ENCODE peak calls at places on chromosomes 5 and 9, in six cellular contexts. V is CD8-positive, alpha-beta T cell; C is neural progenitor cell; X is PC-3; D is SK-N-SH; P is suprapubic skin. Y is an unnamed sample. For H3K4me1, the result is how much of the 10 kb centered on the place peaks cover.

GRCh38 chr9:109401169-109401989 is 80.5 kb upstream of the EPB41L4B start:
- DNase-seq in C (peak), X (peak), P (no peak), V (no peak), D (peak), Y (no peak)

GRCh38 chr5:172481011-172481410 is 26.7 kb upstream of the SH3PXD2B start:
- DNase-seq in V (no peak), D (no peak), P (no peak), X (no peak), C (no peak), Y (no peak)

GRCh38 chr9:109083813-109084405 is 35.8 kb downstream of the TMEM245 start:
- DNase-seq in D (no peak), X (no peak), C (no peak), V (no peak), P (no peak), Y (no peak)

GRCh38 chr9:91036356-91036755 is 234.7 kb downstream of the SYK start:
- DNase-seq in X (no peak), V (no peak), C (no peak), P (peak), D (no peak), Y (no peak)

GRCh38 chr9:93587651-93588347 is 11.4 kb downstream of the PHF2 start:
- DNase-seq in C (peak), X (no peak), D (peak), P (peak), V (no peak), Y (peak)

GRCh38 chr5:91383956-91384300 is 811 bp upstream of the ARRDC3 start:
- DNase-seq in P (no peak), X (no peak), C (peak), V (no peak), D (no peak), Y (no peak)

GRCh38 chr5:73637565-73637964 is 11.6 kb downstream of the ARHGEF28 start:
- DNase-seq in D (no peak), V (no peak), C (no peak), X (no peak), P (no peak), Y (no peak)

GRCh38 chr5:98638701-98639100 is 134.8 kb upstream of the RGMB start:
- DNase-seq in V (no peak), P (no peak), C (no peak), D (no peak), X (peak), Y (no peak)

GRCh38 chr9:116992870-116993269 is 305.8 kb downstream of the TRIM32 start:
- DNase-seq in C (no peak), X (no peak), P (no peak), V (no peak), D (no peak), Y (no peak)

GRCh38 chr9:115207003-115207837 is 89.3 kb upstream of the TNC start:
- DNase-seq in D (no peak), X (peak), P (no peak), C (no peak), V (no peak), Y (peak)

GRCh38 chr9:127361561-127361960 is 35.4 kb upstream of the SLC2A8 start:
- DNase-seq in P (no peak), D (no peak), C (no peak), X (no peak), V (no peak), Y (no peak)

GRCh38 chr9:78013924-78014323 is 17.7 kb downstream of the GNAQ start:
- DNase-seq in C (no peak), V (no peak), D (no peak), X (no peak), P (no peak), Y (no peak)

GRCh38 chr9:16074962-16075361 is 522.1 kb downstream of the CCDC171 start:
- DNase-seq in D (no peak), V (no peak), X (peak), P (no peak), C (no peak), Y (no peak)

GRCh38 chr5:41707853-41708603 is 162.2 kb downstream of the OXCT1 start:
- DNase-seq in P (no peak), X (peak), C (peak), V (no peak), D (peak), Y (no peak)

GRCh38 chr9:109315889-109316640 is 4.8 kb downstream of the EPB41L4B start:
- DNase-seq in V (no peak), X (peak), D (no peak), C (peak), P (peak), Y (peak)

GRCh38 chr9:90854637-90855036 is 53.0 kb downstream of the SYK start:
- DNase-seq in D (no peak), V (no peak), C (no peak), P (no peak), X (peak), Y (no peak)

GRCh38 chr5:72126796-72127195 is 19.5 kb downstream of the MAP1B start:
- DNase-seq in P (no peak), V (no peak), X (no peak), C (no peak), D (peak), Y (no peak)

GRCh38 chr5:68431181-68431580 is 215.6 kb downstream of the PIK3R1 start:
- DNase-seq in D (no peak), V (no peak), X (no peak), P (no peak), C (no peak), Y (no peak)

GRCh38 chr9:98998441-98999151 is 54.9 kb downstream of the COL15A1 start:
- DNase-seq in P (peak), X (peak), D (peak), V (peak), C (peak), Y (peak)

GRCh38 chr5:75727931-75728330 is 10.7 kb upstream of the POC5 start:
- DNase-seq in P (no peak), D (no peak), V (no peak), C (no peak), X (no peak), Y (no peak)

GRCh38 chr9:89077519-89077918 is 86.3 kb downstream of the S1PR3 start:
- DNase-seq in P (no peak), C (no peak), V (no peak), D (no peak), X (no peak), Y (no peak)

GRCh38 chr9:37999501-38000189 is 69.4 kb downstream of the SHB start:
- DNase-seq in V (no peak), X (peak), C (peak), P (no peak), D (no peak), Y (peak)

GRCh38 chr9:83520292-83520691 is 17.9 kb downstream of the FRMD3 start:
- DNase-seq in X (peak), C (no peak), P (no peak), D (no peak), V (no peak), Y (no peak)

GRCh38 chr5:74017786-74018211 is 391.8 kb downstream of the ARHGEF28 start:
- DNase-seq in V (no peak), P (no peak), D (no peak), X (peak), C (no peak), Y (no peak)

GRCh38 chr5:144150996-144151395 is 19.5 kb downstream of the YIPF5 start:
- DNase-seq in C (no peak), D (no peak), V (no peak), X (peak), P (no peak), Y (no peak)

GRCh38 chr9:76654575-76654974 is 109.7 kb upstream of the PCA3 start:
- DNase-seq in V (no peak), D (no peak), X (peak), P (no peak), C (no peak), Y (no peak)

GRCh38 chr9:9412241-9412640 is 1200.6 kb downstream of the PTPRD start:
- DNase-seq in C (no peak), V (no peak), D (no peak), X (no peak), P (no peak), Y (no peak)

GRCh38 chr5:43036409-43036808 is 3.7 kb downstream of the ANXA2R start:
- DNase-seq in V (no peak), C (no peak), P (no peak), X (no peak), D (no peak), Y (no peak)

GRCh38 chr9:98994226-98995058 is 50.7 kb downstream of the COL15A1 start:
- DNase-seq in C (no peak), V (no peak), D (no peak), X (no peak), P (no peak), Y (no peak)

GRCh38 chr5:2391021-2391420 is 360.5 kb downstream of the IRX2 start:
- DNase-seq in D (no peak), X (no peak), P (no peak), C (no peak), V (no peak), Y (no peak)

GRCh38 chr5:2391566-2391965 is 359.9 kb downstream of the IRX2 start:
- DNase-seq in D (no peak), C (no peak), X (no peak), V (no peak), P (no peak), Y (no peak)

GRCh38 chr5:2383678-2384025 is 367.8 kb downstream of the IRX2 start:
- DNase-seq in C (no peak), X (no peak), P (no peak), D (no peak), V (no peak), Y (no peak)

GRCh38 chr5:2387224-2388004 is 364.1 kb downstream of the IRX2 start:
- DNase-seq in D (no peak), P (no peak), X (no peak), C (no peak), V (no peak), Y (no peak)

DNA sequence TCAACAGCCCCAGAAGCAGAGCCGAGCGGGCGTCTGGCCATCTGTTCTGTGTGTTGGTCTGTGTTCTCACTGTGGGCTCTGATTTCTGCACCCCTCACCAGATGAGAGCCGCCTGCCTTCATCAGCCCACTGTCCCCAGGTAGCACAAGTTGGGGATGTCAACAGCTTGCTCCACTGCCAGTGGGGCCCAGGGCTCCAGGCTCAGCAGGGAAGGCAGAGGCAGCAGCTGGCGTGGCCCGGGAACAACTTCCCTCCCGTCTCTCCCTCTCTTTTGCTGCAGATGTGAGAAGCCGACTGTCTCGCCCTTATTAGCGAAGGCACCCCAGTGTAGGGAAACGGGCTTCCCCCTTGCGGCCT is 363.5 kb downstream of the IRX2 start:
- DNase-seq in P (no peak), V (no peak), D (no peak), C (no peak), X (no peak), Y (no peak)
- H3K4me3 ChIP-seq in P (peak), V (no peak), D (no peak), C (no peak), X (no peak), Y (no peak)

GRCh38 chr5:176410486-176411180 is 5.7 kb downstream of the CLTB start:
- DNase-seq in D (no peak), V (no peak), C (no peak), P (no peak), X (peak), Y (no peak)

GRCh38 chr5:176407456-176408244 is 8.7 kb downstream of the CLTB start:
- DNase-seq in D (peak), P (no peak), V (no peak), C (no peak), X (no peak), Y (no peak)

GRCh38 chr5:176409765-176410164 is 6.6 kb downstream of the CLTB start:
- DNase-seq in P (no peak), V (no peak), X (no peak), C (no peak), D (no peak), Y (no peak)

GRCh38 chr5:176406436-176407052 is 9.8 kb downstream of the CLTB start:
- DNase-seq in X (peak), D (peak), V (no peak), C (no peak), P (no peak), Y (no peak)

GRCh38 chr5:176408590-176408989 is 7.7 kb downstream of the CLTB start:
- DNase-seq in X (no peak), C (no peak), D (no peak), P (no peak), V (no peak), Y (no peak)
- H3K4me1 ChIP-seq in X (half or more), C (under half), D (under half), P (half or more), V (under half), Y (under half)

GRCh38 chr9:81420024-81420423 is 269.3 kb downstream of the TLE1 start:
- DNase-seq in P (no peak), C (no peak), X (no peak), D (no peak), V (no peak), Y (no peak)

GRCh38 chr9:81423589-81424326 is 265.6 kb downstream of the TLE1 start:
- DNase-seq in V (no peak), X (no peak), D (no peak), P (no peak), C (no peak), Y (no peak)

GRCh38 chr9:81427870-81428269 is 261.5 kb downstream of the TLE1 start:
- DNase-seq in C (no peak), P (no peak), X (no peak), V (no peak), D (no peak), Y (no peak)

DNA sequence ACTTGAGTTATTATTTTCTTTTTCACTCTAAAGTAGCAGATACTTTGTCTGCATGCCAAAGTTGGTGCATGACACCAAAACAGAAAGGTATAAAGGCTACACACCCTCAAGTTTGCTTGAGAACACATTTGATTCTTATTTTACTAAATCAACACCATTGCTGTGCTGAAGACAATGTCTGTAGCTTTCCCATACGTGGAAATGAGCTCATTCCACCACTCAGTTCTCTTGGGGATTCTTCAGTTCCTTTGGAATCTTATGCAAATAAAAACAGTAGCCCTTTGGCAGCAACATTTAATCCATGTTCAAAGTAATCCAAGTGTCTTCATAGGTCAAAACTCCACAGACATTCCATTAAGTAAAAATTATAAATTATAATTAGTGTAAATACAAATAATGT is 264.9 kb downstream of the TLE1 start:
- DNase-seq in V (no peak), D (no peak), C (no peak), P (no peak), X (no peak), Y (no peak)
- H3K27ac ChIP-seq in V (no peak), D (no peak), C (no peak), P (no peak), X (no peak), Y (no peak)

GRCh38 chr5:88661870-88662207 is 221.1 kb downstream of the MEF2C start:
- DNase-seq in D (no peak), V (no peak), P (no peak), C (no peak), X (no peak), Y (no peak)
- H3K4me3 ChIP-seq in D (no peak), V (no peak), P (no peak), C (peak), X (peak), Y (no peak)

GRCh38 chr5:145978171-145978570 is 41.8 kb downstream of the SH3RF2 start:
- DNase-seq in X (no peak), V (no peak), C (no peak), P (no peak), D (no peak), Y (no peak)

GRCh38 chr5:145976431-145977155 is 40.2 kb downstream of the SH3RF2 start:
- DNase-seq in X (peak), D (no peak), V (no peak), P (no peak), C (no peak), Y (no peak)

GRCh38 chr5:145975361-145976066 is 39.1 kb downstream of the SH3RF2 start:
- DNase-seq in V (no peak), X (peak), C (no peak), P (no peak), D (peak), Y (peak)

GRCh38 chr5:145971701-145972100 is 35.3 kb downstream of the SH3RF2 start:
- DNase-seq in C (no peak), D (no peak), X (no peak), P (no peak), V (no peak), Y (no peak)

GRCh38 chr5:145975001-145975360 is 38.6 kb downstream of the SH3RF2 start:
- DNase-seq in C (no peak), X (no peak), V (no peak), D (no peak), P (no peak), Y (peak)
- H3K4me1 ChIP-seq in C (under half), X (under half), V (under half), D (under half), P (under half), Y (under half)

DNA sequence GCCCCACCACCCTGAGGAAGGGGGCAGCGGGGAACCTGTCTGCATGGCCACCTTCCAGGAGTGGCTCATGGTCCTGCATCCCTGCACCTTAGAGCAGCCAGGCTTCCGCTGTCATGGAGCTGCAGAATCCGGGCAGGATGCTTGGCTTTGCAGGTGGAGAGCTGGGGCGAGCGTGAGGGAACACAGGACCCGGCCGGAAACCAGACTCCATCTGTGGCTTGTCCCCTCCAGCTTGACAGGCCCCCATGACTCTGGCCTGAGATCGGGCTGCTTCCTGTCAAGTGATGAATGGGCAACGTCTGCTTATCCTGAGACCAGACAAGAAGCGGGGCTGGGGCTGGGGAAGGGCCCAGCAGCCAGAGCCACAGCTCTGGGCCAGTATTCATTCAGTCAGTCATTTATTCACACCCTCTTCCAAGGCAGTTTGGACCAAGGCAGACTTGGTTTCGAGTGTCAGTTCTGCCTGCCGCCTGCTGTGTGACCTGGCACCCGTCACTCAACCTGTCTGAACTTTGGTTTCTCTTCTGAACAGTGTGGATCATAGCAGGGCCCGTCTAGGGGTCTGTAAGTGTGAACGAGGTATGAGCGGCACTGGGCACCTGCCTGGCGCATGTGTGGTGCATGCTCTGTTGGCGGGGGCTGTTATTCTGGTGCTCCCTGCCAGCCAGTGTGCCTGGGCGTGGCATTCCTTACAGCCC is 37.5 kb downstream of the NEK6 start:
- DNase-seq in C (no peak), P (no peak), D (peak), V (no peak), X (no peak), Y (no peak)
- H3K27ac ChIP-seq in C (no peak), P (no peak), D (peak), V (no peak), X (no peak), Y (no peak)

DNA sequence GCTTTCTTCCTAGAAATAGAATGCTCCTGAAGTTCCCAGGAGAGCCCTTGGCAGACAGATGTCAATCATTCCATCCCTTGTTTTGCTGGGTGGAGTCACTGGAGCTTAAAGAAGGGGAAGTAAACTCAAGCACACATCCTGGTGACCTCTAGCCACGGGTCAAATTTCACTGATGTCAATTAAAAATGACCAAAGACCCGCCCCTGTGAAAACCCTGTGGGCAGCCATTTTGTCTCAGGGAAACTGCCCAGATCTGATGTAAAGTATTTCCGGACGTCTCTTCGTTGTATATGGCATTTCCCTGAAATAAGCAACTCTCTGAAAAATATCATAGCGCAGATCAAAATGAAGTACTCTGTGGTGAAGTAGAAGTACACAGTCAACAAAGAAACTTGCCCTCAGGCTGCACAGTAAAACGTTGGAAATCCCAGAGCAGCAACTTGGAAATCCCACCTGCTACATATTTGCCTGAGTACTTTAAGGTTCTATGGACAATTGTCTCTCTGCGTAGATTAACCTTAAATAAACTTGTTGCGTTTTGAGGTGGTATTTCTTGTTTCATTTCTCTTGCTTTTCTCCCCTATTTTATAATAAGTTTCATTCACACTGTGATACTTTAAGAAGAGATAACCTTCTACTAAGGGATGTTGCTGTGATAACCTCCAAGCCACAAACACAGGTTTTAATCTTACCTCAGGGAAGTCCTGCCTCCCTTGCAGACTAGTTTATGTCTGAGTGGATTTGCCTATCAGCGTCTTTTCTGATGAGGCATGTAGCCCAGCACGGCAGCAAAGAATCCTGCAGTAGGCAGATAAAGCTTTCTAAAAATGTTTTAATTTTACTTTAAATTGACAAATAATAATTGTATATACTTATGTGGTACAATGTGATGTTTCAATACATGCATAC is 60.9 kb upstream of the PIP5K1B start:
- DNase-seq in X (no peak), D (no peak), V (no peak), P (no peak), C (peak), Y (no peak)
- H3K4me3 ChIP-seq in X (no peak), D (no peak), V (no peak), P (no peak), C (no peak), Y (no peak)

GRCh38 chr9:137663584-137663983 is 44.8 kb downstream of the EHMT1 start:
- DNase-seq in C (no peak), V (no peak), P (no peak), X (no peak), D (no peak), Y (no peak)
- H3K4me1 ChIP-seq in C (under half), V (under half), P (under half), X (under half), D (under half), Y (under half)

Y was measured in aorta.